ENCODE peak calls at places on chromosomes 1 and 21, in five cellular contexts. One of them, this sample, is unnamed.
A peak's percentile ranks its signal among the peaks of the same experiment; 100 is the strongest.

GRCh38 chr1:154453577-154454352 is 48.3 kb upstream of the TDRD10 start:
- DNase-seq in fibroblast of lung: peak; percentile 73
- DNase-seq in brain microvascular endothelial cell: peak; percentile 13
- DNase-seq in cardiac muscle cell: no peak
- DNase-seq in cardiac fibroblast: peak; percentile 84
- DNase-seq in this sample: peak; percentile 80

GRCh38 chr1:206770531-206771352 is at the start of gene IL19:
- DNase-seq in brain microvascular endothelial cell: no peak
- DNase-seq in fibroblast of lung: peak; percentile 85
- DNase-seq in cardiac muscle cell: no peak
- DNase-seq in cardiac fibroblast: peak; percentile 38
- DNase-seq in this sample: peak; percentile 53

GRCh38 chr1:241499910-241500309 is 19.6 kb downstream of the FH start:
- DNase-seq in brain microvascular endothelial cell: peak; percentile 9
- DNase-seq in cardiac muscle cell: peak; percentile 28
- DNase-seq in fibroblast of lung: peak; percentile 29
- DNase-seq in cardiac fibroblast: peak; percentile 77
- DNase-seq in this sample: peak; percentile 75

GRCh38 chr1:163664706-163665321 is 343.1 kb downstream of the NUF2 start:
- DNase-seq in cardiac fibroblast: no peak
- DNase-seq in fibroblast of lung: peak; percentile 3
- DNase-seq in brain microvascular endothelial cell: no peak
- DNase-seq in cardiac muscle cell: no peak
- DNase-seq in this sample: no peak

GRCh38 chr1:36432616-36433015 is 17.6 kb downstream of the OSCP1 start:
- DNase-seq in cardiac muscle cell: no peak
- DNase-seq in fibroblast of lung: no peak
- DNase-seq in cardiac fibroblast: no peak
- DNase-seq in brain microvascular endothelial cell: no peak
- DNase-seq in this sample: no peak

GRCh38 chr1:213666922-213667321 is 320.9 kb upstream of the PROX1 start:
- DNase-seq in cardiac fibroblast: no peak
- DNase-seq in fibroblast of lung: no peak
- DNase-seq in brain microvascular endothelial cell: no peak
- DNase-seq in cardiac muscle cell: no peak
- DNase-seq in this sample: no peak

GRCh38 chr1:30681782-30682181 is 41.6 kb downstream of the MATN1 start:
- DNase-seq in cardiac fibroblast: no peak
- DNase-seq in fibroblast of lung: no peak
- DNase-seq in brain microvascular endothelial cell: no peak
- DNase-seq in cardiac muscle cell: no peak
- DNase-seq in this sample: peak; percentile 20

GRCh38 chr21:41778974-41779600 is 12.2 kb upstream of the RIPK4 start:
- DNase-seq in cardiac fibroblast: no peak
- DNase-seq in fibroblast of lung: no peak
- DNase-seq in brain microvascular endothelial cell: no peak
- DNase-seq in cardiac muscle cell: peak; percentile 77
- DNase-seq in this sample: no peak

GRCh38 chr1:17259233-17259873 is 10.5 kb downstream of the PADI3 start:
- DNase-seq in fibroblast of lung: peak; percentile 66
- DNase-seq in cardiac fibroblast: no peak
- DNase-seq in brain microvascular endothelial cell: peak; percentile 7
- DNase-seq in cardiac muscle cell: no peak
- DNase-seq in this sample: peak; percentile 55

GRCh38 chr1:153503766-153504165 is 32.0 kb downstream of the S100A6 start:
- DNase-seq in brain microvascular endothelial cell: no peak
- DNase-seq in cardiac muscle cell: no peak
- DNase-seq in fibroblast of lung: no peak
- DNase-seq in cardiac fibroblast: no peak
- DNase-seq in this sample: no peak

GRCh38 chr21:46427516-46427915 is 31.2 kb upstream of the DIP2A start:
- DNase-seq in cardiac fibroblast: no peak
- DNase-seq in brain microvascular endothelial cell: no peak
- DNase-seq in fibroblast of lung: no peak
- DNase-seq in cardiac muscle cell: no peak
- DNase-seq in this sample: no peak

GRCh38 chr1:228875741-228876140 is 140.5 kb downstream of the RHOU start:
- DNase-seq in fibroblast of lung: no peak
- DNase-seq in brain microvascular endothelial cell: no peak
- DNase-seq in cardiac fibroblast: no peak
- DNase-seq in cardiac muscle cell: no peak
- DNase-seq in this sample: no peak

GRCh38 chr1:93015590-93015989 is 54.3 kb upstream of the DIPK1A start:
- DNase-seq in cardiac muscle cell: no peak
- DNase-seq in fibroblast of lung: peak; percentile 60
- DNase-seq in cardiac fibroblast: peak; percentile 26
- DNase-seq in brain microvascular endothelial cell: no peak
- DNase-seq in this sample: peak; percentile 65

GRCh38 chr1:245855846-245856730 is 651.0 kb downstream of the SMYD3 start:
- DNase-seq in fibroblast of lung: peak; percentile 51
- DNase-seq in cardiac muscle cell: no peak
- DNase-seq in cardiac fibroblast: no peak
- DNase-seq in brain microvascular endothelial cell: no peak
- DNase-seq in this sample: no peak

GRCh38 chr1:93770640-93771039 is 89.0 kb upstream of the BCAR3 start:
- DNase-seq in cardiac muscle cell: peak; percentile 47
- DNase-seq in cardiac fibroblast: peak; percentile 40
- DNase-seq in fibroblast of lung: no peak
- DNase-seq in brain microvascular endothelial cell: no peak
- DNase-seq in this sample: peak; percentile 24

GRCh38 chr1:109208431-109208830 is 5.3 kb upstream of the SARS1 start:
- DNase-seq in cardiac fibroblast: peak; percentile 74
- DNase-seq in brain microvascular endothelial cell: no peak
- DNase-seq in cardiac muscle cell: no peak
- DNase-seq in fibroblast of lung: peak; percentile 33
- DNase-seq in this sample: peak; percentile 62

DNA sequence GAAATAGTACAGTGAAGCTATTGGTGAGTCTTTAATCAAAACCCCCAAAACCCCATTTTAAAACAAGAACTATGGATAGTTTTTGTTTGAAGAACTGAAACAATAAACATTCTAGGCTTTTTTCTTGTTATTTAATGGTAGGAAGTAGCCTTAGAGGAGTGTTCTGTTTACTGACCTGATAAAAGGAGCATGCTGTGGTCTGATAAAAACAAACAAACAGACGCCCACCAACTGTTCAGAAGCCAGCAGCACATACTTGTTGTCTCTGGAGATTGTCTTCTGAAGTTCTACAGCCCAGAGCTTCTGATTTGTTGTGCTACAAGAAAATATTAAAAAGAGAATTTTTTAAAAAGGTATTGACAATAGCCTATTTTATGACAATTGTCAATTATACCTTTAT is 54.1 kb upstream of the CFAP298 start:
- DNase-seq in cardiac muscle cell: no peak
- DNase-seq in brain microvascular endothelial cell: no peak
- DNase-seq in cardiac fibroblast: no peak
- DNase-seq in fibroblast of lung: no peak
- DNase-seq in this sample: no peak
- H3K4me3 ChIP-seq in cardiac muscle cell: no peak overlapping the region
- H3K4me3 ChIP-seq in brain microvascular endothelial cell: no peak overlapping the region
- H3K4me3 ChIP-seq in cardiac fibroblast: no peak overlapping the region
- H3K4me3 ChIP-seq in fibroblast of lung: no peak overlapping the region
- H3K4me3 ChIP-seq in this sample: no peak overlapping the region

DNA sequence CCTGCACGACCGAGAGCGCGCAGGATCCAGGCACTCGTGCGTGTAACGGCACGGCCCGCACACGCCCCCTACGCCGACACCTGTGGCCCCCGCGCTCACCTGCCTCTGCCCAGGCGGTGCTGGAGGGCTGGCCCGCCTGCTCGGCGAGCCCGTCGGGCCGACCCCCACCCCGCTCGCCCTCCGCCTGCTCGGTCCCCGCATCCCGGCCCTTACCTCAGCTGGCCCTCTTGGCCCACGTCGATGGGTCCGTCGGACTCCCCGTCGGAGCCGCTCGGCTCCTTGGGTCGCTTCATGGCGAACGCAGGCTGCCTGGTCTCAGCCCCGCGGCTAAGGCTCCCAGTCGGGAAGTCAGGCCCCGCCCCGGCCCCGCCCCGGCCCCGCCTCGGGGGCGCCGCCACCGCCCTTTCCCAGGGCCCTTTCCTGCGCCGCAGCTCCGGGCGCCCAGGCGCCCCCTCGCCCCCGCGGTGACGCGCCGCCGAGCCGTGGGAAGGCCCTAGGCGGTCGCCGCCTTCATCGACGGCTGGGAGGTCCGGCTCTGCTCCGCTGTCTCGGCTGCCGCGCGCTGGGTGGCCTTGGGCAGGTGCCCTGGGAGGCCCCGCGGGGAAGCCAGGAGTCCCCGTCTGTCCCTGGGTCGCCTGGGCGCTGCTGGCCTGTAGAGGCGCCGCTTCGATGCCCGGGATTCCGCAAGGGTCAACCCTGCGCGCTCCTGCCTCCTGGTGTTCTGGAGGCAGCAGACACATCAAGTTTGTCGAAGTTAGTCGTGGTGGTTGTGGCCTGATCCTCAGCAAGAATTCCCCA is at the start of gene HEYL:
- DNase-seq in cardiac muscle cell: peak; percentile 70
- DNase-seq in fibroblast of lung: peak; percentile 32
- DNase-seq in brain microvascular endothelial cell: peak; percentile 42
- DNase-seq in cardiac fibroblast: peak; percentile 60
- DNase-seq in this sample: peak; percentile 48
- TF ChIP-seq CTCF in cardiac muscle cell: peak; percentile 47
- TF ChIP-seq CTCF in fibroblast of lung: peak; percentile 35
- TF ChIP-seq CTCF in brain microvascular endothelial cell: peak; percentile 60
- TF ChIP-seq CTCF in cardiac fibroblast: peak; percentile 60
- TF ChIP-seq CTCF in this sample: peak; percentile 34

GRCh38 chr1:83508485-83509151 is 490.3 kb downstream of the TTLL7 start:
- DNase-seq in cardiac muscle cell: no peak
- DNase-seq in fibroblast of lung: peak; percentile 44
- DNase-seq in brain microvascular endothelial cell: peak; percentile 49
- DNase-seq in cardiac fibroblast: peak; percentile 62
- DNase-seq in this sample: peak; percentile 93
- H3K4me3 ChIP-seq in cardiac muscle cell: no peak overlapping the region
- H3K4me3 ChIP-seq in fibroblast of lung: no peak overlapping the region
- H3K4me3 ChIP-seq in brain microvascular endothelial cell: no peak overlapping the region
- H3K4me3 ChIP-seq in cardiac fibroblast: no peak overlapping the region
- H3K4me3 ChIP-seq in this sample: no peak overlapping the region

DNA sequence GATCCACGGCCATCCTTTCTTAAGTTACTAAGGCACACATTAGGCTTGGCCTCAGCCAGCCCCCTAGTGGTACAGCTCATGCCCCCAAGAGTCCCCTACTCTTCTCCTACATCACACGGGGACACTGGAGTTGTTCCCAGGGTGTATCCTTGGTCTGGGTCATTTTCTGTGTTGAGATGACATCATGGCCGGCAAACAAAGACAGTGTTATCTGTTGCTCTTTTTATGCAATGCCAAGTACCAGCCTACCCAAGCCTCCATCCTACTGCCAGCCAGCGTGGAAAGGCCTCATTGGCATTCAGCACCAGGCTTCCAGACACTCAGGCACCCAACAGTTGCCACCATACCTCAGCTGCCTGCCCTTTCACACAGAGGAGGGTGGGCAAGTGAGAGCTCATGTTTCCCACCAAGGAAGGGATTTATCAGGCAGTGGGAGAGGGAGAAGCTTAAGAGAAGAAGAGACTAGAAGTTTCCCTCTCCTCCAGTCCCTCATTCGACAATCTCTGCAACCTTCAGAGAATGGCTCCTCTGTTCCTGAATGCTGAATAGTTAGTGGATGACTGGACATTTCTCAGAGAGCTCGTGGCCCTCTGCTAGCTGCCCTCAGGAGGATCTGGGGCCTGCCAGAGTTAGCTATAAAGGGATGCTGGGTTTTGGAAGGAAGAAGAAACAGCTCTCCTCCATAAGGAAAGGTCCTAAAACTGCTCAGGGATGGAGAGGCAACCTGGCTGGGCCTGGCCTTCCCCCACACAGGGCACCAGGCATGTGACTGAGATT is 17.7 kb downstream of the CBR1 start:
- DNase-seq in brain microvascular endothelial cell: no peak
- DNase-seq in fibroblast of lung: peak; percentile 24
- DNase-seq in cardiac muscle cell: no peak
- DNase-seq in cardiac fibroblast: no peak
- DNase-seq in this sample: no peak
- TF ChIP-seq CTCF in brain microvascular endothelial cell: peak; percentile 45
- TF ChIP-seq CTCF in fibroblast of lung: no peak
- TF ChIP-seq CTCF in cardiac muscle cell: peak; percentile 23
- TF ChIP-seq CTCF in cardiac fibroblast: peak; percentile 10
- TF ChIP-seq CTCF in this sample: no peak

GRCh38 chr1:50553921-50554320 is 130.7 kb upstream of the DMRTA2 start:
- DNase-seq in fibroblast of lung: no peak
- DNase-seq in cardiac fibroblast: no peak
- DNase-seq in cardiac muscle cell: no peak
- DNase-seq in brain microvascular endothelial cell: no peak
- DNase-seq in this sample: no peak
- H3K4me3 ChIP-seq in fibroblast of lung: no peak overlapping the region
- H3K4me3 ChIP-seq in cardiac fibroblast: no peak overlapping the region
- H3K4me3 ChIP-seq in cardiac muscle cell: no peak overlapping the region
- H3K4me3 ChIP-seq in brain microvascular endothelial cell: no peak overlapping the region
- H3K4me3 ChIP-seq in this sample: no peak overlapping the region

GRCh38 chr21:25788677-25789076 is 53.9 kb downstream of the GABPA start:
- DNase-seq in cardiac muscle cell: peak; percentile 6
- DNase-seq in fibroblast of lung: no peak
- DNase-seq in brain microvascular endothelial cell: no peak
- DNase-seq in cardiac fibroblast: no peak
- DNase-seq in this sample: no peak

GRCh38 chr21:25791321-25791720 is 56.5 kb downstream of the GABPA start:
- DNase-seq in fibroblast of lung: no peak
- DNase-seq in brain microvascular endothelial cell: no peak
- DNase-seq in cardiac fibroblast: no peak
- DNase-seq in cardiac muscle cell: no peak
- DNase-seq in this sample: no peak

DNA sequence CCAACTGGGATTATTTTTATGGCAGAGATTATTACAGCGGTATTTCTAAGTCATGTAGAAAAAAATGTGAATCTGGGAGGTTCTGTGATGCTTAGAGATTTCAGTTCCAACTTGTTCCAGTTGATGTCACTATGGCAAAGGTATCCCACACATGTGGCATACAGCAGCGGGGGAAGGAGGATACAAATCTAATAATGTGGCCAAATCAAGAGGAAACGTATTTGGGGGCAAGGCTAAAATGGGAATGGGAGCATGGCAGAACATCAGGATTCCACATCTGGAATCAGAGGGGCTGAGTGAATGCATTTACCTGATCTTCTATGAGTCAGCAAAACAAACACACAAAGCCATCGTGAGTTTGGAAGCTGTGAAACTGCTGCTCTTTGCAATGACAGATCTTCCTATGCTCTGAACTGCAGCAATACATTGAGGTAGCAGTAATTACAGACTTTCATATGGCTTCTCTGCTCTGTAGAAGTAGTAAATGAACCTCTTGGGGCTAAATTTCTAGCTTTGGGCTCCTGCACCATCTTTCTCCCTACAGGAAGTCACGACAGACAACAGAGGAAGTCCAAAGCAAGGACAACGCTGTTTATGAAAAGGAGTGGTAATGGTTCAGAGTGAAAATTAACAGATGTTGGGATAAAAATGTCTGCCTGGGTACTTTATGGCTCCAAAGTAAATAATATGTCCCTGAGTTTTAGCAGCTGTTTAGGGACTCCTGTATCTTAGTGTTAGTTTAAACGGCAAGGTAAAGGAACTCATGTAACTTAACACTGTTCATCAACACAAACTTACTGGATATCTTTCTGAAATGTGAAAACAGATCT is 55.6 kb downstream of the GABPA start:
- DNase-seq in fibroblast of lung: peak; percentile 28
- DNase-seq in cardiac muscle cell: peak; percentile 17
- DNase-seq in brain microvascular endothelial cell: peak; percentile 18
- DNase-seq in cardiac fibroblast: peak; percentile 52
- DNase-seq in this sample: peak; percentile 38
- TF ChIP-seq CTCF in fibroblast of lung: peak; percentile 37
- TF ChIP-seq CTCF in cardiac muscle cell: peak; percentile 44
- TF ChIP-seq CTCF in brain microvascular endothelial cell: peak; percentile 57
- TF ChIP-seq CTCF in cardiac fibroblast: peak; percentile 36
- TF ChIP-seq CTCF in this sample: peak; percentile 32

GRCh38 chr1:44417351-44418021 is 12.4 kb downstream of the RNF220 start:
- DNase-seq in cardiac fibroblast: no peak
- DNase-seq in cardiac muscle cell: peak; percentile 78
- DNase-seq in fibroblast of lung: peak; percentile 38
- DNase-seq in brain microvascular endothelial cell: peak; percentile 21
- DNase-seq in this sample: no peak
- H3K4me3 ChIP-seq in cardiac fibroblast: no peak overlapping the region
- H3K4me3 ChIP-seq in cardiac muscle cell: peak overlapping the region; percentile 32
- H3K4me3 ChIP-seq in fibroblast of lung: no peak overlapping the region
- H3K4me3 ChIP-seq in brain microvascular endothelial cell: peak overlapping the region; percentile 5
- H3K4me3 ChIP-seq in this sample: no peak overlapping the region